ENCODE peak calls at places on chromosomes 13 and 19, in nine cellular contexts. Y, D, P, J, W, Q, A, T and G are unnamed samples.

GRCh38 chr13:61414136-61414535 is 1.5 kb downstream of the PCDH20 start:
- DNase-seq in A (no peak), W (no peak), J (no peak), P (no peak), Y (no peak), D (peak), Q (no peak), T (no peak), G (no peak)

GRCh38 chr13:73204916-73205315 is 146.1 kb downstream of the KLF5 start:
- DNase-seq in P (no peak), A (no peak), J (no peak), Q (no peak), Y (no peak), D (no peak), T (no peak), W (no peak), G (no peak)

GRCh38 chr19:36041831-36042230 is 9.2 kb upstream of the CLIP3 start:
- DNase-seq in Q (peak), D (peak), Y (peak), W (no peak), J (no peak), T (peak), A (no peak), P (no peak), G (no peak)

GRCh38 chr19:39444598-39445257 is 654 bp upstream of the SUPT5H start:
- DNase-seq in Q (no peak), W (no peak), T (no peak), Y (no peak), P (no peak), J (no peak), D (no peak), A (no peak), G (no peak)

GRCh38 chr19:3145909-3146676 is 10.3 kb downstream of the GNA15 start:
- DNase-seq in A (no peak), D (no peak), J (no peak), Y (no peak), W (no peak), Q (no peak), T (no peak), P (peak), G (no peak)

GRCh38 chr19:4098493-4098892 is 25.4 kb downstream of the MAP2K2 start:
- DNase-seq in T (no peak), W (no peak), Q (no peak), D (no peak), Y (no peak), J (no peak), P (no peak), A (no peak), G (no peak)

GRCh38 chr13:24287748-24288287 is 21.6 kb upstream of the C1QTNF9 start:
- DNase-seq in A (no peak), J (no peak), T (no peak), P (no peak), Q (no peak), W (no peak), D (no peak), Y (no peak), G (no peak)

GRCh38 chr13:48266967-48267639 is 34.1 kb downstream of the ITM2B start:
- DNase-seq in J (no peak), Y (peak), W (no peak), A (no peak), Q (no peak), D (no peak), P (no peak), T (no peak), G (no peak)

GRCh38 chr19:31553112-31553843 is 204.0 kb upstream of the TSHZ3 start:
- DNase-seq in P (no peak), A (no peak), Q (no peak), Y (no peak), J (no peak), D (no peak), W (no peak), T (no peak), G (no peak)

GRCh38 chr19:47093254-47093653 is 20.3 kb downstream of the ZC3H4 start:
- DNase-seq in P (no peak), Y (no peak), A (no peak), Q (no peak), D (peak), T (no peak), J (no peak), W (no peak), G (no peak)

GRCh38 chr19:29111581-29111980 is 101.4 kb downstream of the UQCRFS1 start:
- DNase-seq in D (no peak), P (no peak), Y (no peak), Q (no peak), J (no peak), W (no peak), T (no peak), A (no peak), G (no peak)

GRCh38 chr13:21757721-21758120 is 86.8 kb downstream of the FGF9 start:
- DNase-seq in T (no peak), J (no peak), Q (no peak), D (no peak), P (no peak), A (no peak), Y (no peak), W (no peak), G (no peak)

GRCh38 chr13:91162180-91162579 is 185.3 kb upstream of the MIR17HG start:
- DNase-seq in J (no peak), P (no peak), Q (no peak), A (no peak), D (no peak), Y (no peak), T (no peak), W (no peak), G (no peak)

GRCh38 chr13:29441301-29441700 is 154.2 kb downstream of the SLC7A1 start:
- DNase-seq in D (no peak), J (no peak), Q (no peak), W (no peak), P (no peak), Y (no peak), A (no peak), T (no peak), G (no peak)

GRCh38 chr13:36395280-36395679 is 37.0 kb upstream of the CCNA1 start:
- DNase-seq in A (no peak), T (peak), Y (peak), W (no peak), Q (no peak), P (no peak), D (peak), J (no peak), G (no peak)

GRCh38 chr13:108728370-108728769 is 99.0 kb downstream of the MYO16 start:
- DNase-seq in Q (peak), P (no peak), J (no peak), D (no peak), T (no peak), A (no peak), W (peak), Y (no peak), G (no peak)

GRCh38 chr13:105084931-105085330 is 1450.5 kb downstream of the EFNB2 start:
- DNase-seq in J (no peak), W (no peak), P (no peak), Y (no peak), A (no peak), T (no peak), D (no peak), Q (no peak), G (no peak)

GRCh38 chr13:86841264-86841663 is 829.9 kb upstream of the SLITRK5 start:
- DNase-seq in W (no peak), A (no peak), P (no peak), Q (no peak), Y (no peak), T (no peak), J (no peak), D (no peak), G (no peak)

GRCh38 chr19:29389495-29389894 is 136.3 kb upstream of the VSTM2B start:
- DNase-seq in A (no peak), Q (no peak), W (no peak), J (no peak), P (no peak), Y (no peak), T (no peak), D (no peak), G (no peak)

GRCh38 chr13:101996906-101997408 is 404.9 kb downstream of the FGF14 start:
- DNase-seq in Y (no peak), A (no peak), T (no peak), D (no peak), P (no peak), J (no peak), W (no peak), Q (no peak), G (no peak)

GRCh38 chr19:38889803-38890202 is 9.6 kb downstream of the SIRT2 start:
- DNase-seq in A (no peak), T (no peak), J (no peak), W (no peak), D (no peak), Y (no peak), P (no peak), Q (no peak), G (no peak)

GRCh38 chr13:40197049-40197448 is 469.4 kb downstream of the FOXO1 start:
- DNase-seq in J (no peak), T (no peak), W (no peak), P (no peak), D (no peak), A (no peak), Q (no peak), Y (no peak), G (no peak)

GRCh38 chr13:23570931-23571330 is 719 bp downstream of the TNFRSF19 start:
- DNase-seq in Y (peak), A (no peak), W (no peak), T (peak), P (no peak), Q (no peak), J (no peak), D (peak), G (no peak)

GRCh38 chr19:34774857-34775256 is 1.8 kb upstream of the ZNF599 start:
- DNase-seq in P (no peak), Q (no peak), A (no peak), D (no peak), T (no peak), W (no peak), J (no peak), Y (no peak), G (no peak)